ENCODE peak calls at places on chromosomes 11 and 22, in four cellular contexts. J is AG10803, M is lower lobe of right lung, O is A673. I is an unnamed sample.

GRCh38 chr22:20844055-20845037 is 14.3 kb downstream of the PI4KA start:
- DNase-seq in J (no peak), M (no peak), O (no peak), I (no peak)

GRCh38 chr22:27636716-27637503 is 164.6 kb downstream of the MN1 start:
- DNase-seq in J (no peak), M (no peak), O (no peak), I (no peak)

GRCh38 chr11:46607516-46607915 is 9.5 kb downstream of the HARBI1 start:
- DNase-seq in J (no peak), M (no peak), O (peak), I (no peak)

GRCh38 chr11:76291576-76292526 is 85.5 kb upstream of the WNT11 start:
- DNase-seq in J (no peak), M (no peak), O (no peak), I (no peak)

GRCh38 chr11:112582366-112582765 is 321.7 kb upstream of the PLET1 start:
- DNase-seq in J (no peak), M (no peak), O (no peak), I (no peak)

GRCh38 chr11:117828641-117829368 is 4.3 kb upstream of the FXYD2 start:
- DNase-seq in J (peak), M (peak), O (peak), I (peak)

GRCh38 chr11:80330302-80330701 is 889.5 kb upstream of the TENM4 start:
- DNase-seq in J (no peak), M (no peak), O (no peak), I (peak)

GRCh38 chr11:75339685-75340409 is 11.6 kb downstream of the ARRB1 start:
- DNase-seq in J (no peak), M (no peak), O (peak), I (no peak)

GRCh38 chr11:75858042-75858441 is 43.0 kb downstream of the UVRAG start:
- DNase-seq in J (no peak), M (no peak), O (no peak), I (no peak)

GRCh38 chr22:35315141-35315854 is 15.6 kb downstream of the TOM1 start:
- DNase-seq in J (peak), M (no peak), O (no peak), I (no peak)

GRCh38 chr11:122264121-122264520 is 148.1 kb upstream of the BLID start:
- DNase-seq in J (no peak), M (no peak), O (no peak), I (no peak)

GRCh38 chr11:128232588-128232987 is 354.8 kb downstream of the ETS1 start:
- DNase-seq in J (no peak), M (no peak), O (no peak), I (no peak)

GRCh38 chr11:2688381-2689231 is 11.2 kb downstream of the KCNQ1OT1 start:
- DNase-seq in J (no peak), M (no peak), O (no peak), I (no peak)

GRCh38 chr11:112087212-112087611 is 539 bp downstream of the SDHD start:
- DNase-seq in J (no peak), M (no peak), O (peak), I (no peak)

GRCh38 chr22:21829523-21829922 is 37.9 kb downstream of the MAPK1 start:
- DNase-seq in J (no peak), M (no peak), O (no peak), I (peak)

GRCh38 chr11:111549196-111549868 is 8.8 kb downstream of the LAYN start:
- DNase-seq in J (no peak), M (no peak), O (no peak), I (no peak)

GRCh38 chr11:55658031-55658573 is 3.9 kb upstream of the OR4C6 start:
- DNase-seq in J (no peak), M (no peak), O (no peak), I (no peak)

GRCh38 chr22:22384267-22384666 is 124.3 kb downstream of the ZNF280B start:
- DNase-seq in J (no peak), M (no peak), O (no peak), I (no peak)

GRCh38 chr11:65491614-65492386 is 7.0 kb upstream of the MALAT1 start:
- DNase-seq in J (peak), M (peak), O (peak), I (peak)

GRCh38 chr11:22244986-22245592 is 52.2 kb downstream of the ANO5 start:
- DNase-seq in J (peak), M (peak), O (peak), I (peak)

GRCh38 chr11:130188047-130188446 is 28.5 kb downstream of the ST14 start:
- DNase-seq in J (no peak), M (no peak), O (no peak), I (no peak)

GRCh38 chr11:11876458-11876857 is 34.7 kb downstream of the USP47 start:
- DNase-seq in J (no peak), M (no peak), O (peak), I (no peak)
- TF ChIP-seq CTCF in J (no peak), M (no peak), O (peak), I (no peak)

DNA sequence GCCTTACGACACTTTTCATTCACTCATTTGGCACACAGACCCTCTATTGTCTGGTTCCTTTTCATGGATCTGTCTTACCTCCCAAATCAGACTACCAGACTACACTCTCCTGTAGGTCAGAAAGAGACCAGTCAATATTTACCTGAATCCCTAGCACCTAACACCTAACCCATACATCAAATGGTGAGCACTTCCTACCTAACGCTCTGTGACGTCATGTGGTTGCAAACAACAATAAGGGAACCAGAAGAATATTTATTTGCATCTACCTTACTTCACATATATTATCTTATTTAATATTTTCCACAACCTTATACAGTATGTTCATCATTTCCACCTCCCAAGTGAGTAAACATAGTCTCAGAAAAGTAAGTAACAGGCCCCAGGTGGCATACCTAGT is 323.4 kb downstream of the SOX6 start:
- DNase-seq in J (no peak), M (no peak), O (no peak), I (no peak)
- TF ChIP-seq CTCF in J (no peak), M (no peak), O (no peak), I (no peak)

GRCh38 chr11:16248248-16248647 is 108.1 kb downstream of the SOX6 start:
- DNase-seq in J (no peak), M (no peak), O (no peak), I (no peak)

GRCh38 chr11:16252373-16252772 is 104.0 kb downstream of the SOX6 start:
- DNase-seq in J (peak), M (no peak), O (peak), I (peak)
- TF ChIP-seq CTCF in J (peak), M (no peak), O (peak), I (peak)

DNA sequence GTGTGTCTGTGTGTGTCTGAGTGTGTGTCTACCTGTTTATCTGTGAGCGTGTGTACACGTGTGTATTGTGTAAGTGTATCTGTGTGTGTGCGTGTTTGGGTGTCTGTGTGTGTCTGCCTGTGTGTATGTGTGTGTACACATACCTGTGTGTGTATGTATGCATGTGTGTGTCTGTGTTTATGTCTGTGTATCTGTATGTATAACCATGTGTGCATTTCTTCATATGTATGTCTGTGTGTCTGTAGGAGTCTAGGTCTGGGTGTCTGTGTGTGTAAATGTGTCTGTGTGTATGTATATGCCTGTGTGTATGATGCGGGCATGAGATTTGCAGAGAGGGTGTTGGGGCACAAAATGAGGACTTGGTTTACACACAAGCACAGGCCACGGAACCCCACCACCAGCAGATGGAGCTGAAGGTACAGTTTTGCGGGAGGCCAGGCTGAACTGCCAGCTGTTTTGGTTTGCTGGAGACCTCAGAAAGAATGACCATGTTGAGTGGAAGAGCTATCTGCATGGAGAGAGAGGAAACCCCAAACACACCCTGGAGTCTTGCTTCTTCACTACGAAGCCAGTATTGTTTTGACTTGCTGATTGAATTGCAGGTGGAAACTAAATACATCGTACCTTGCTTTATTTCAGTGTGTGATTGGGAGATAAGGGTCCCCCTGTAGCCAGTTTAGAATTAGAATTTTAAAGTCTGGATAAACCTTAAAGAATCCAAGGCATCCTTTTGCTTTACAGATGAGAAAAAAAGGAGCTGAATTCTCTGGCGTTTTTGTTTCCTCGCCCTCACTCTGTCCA is 497.2 kb downstream of the NTM start:
- DNase-seq in J (peak), M (peak), O (peak), I (peak)
- TF ChIP-seq CTCF in J (peak), M (peak), O (peak), I (peak)

GRCh38 chr22:23750374-23750743 is 553 bp downstream of the ZNF70 start:
- DNase-seq in J (no peak), M (no peak), O (no peak), I (no peak)
- TF ChIP-seq CTCF in J (no peak), M (no peak), O (no peak), I (no peak)

GRCh38 chr11:18771266-18772035 is 20.1 kb downstream of the PTPN5 start:
- DNase-seq in J (no peak), M (no peak), O (no peak), I (no peak)

GRCh38 chr11:18768472-18768901 is 23.1 kb downstream of the PTPN5 start:
- DNase-seq in J (no peak), M (no peak), O (no peak), I (no peak)

GRCh38 chr11:18772211-18772610 is 19.4 kb downstream of the PTPN5 start:
- DNase-seq in J (peak), M (no peak), O (no peak), I (peak)

GRCh38 chr11:18769802-18770456 is 21.7 kb downstream of the PTPN5 start:
- DNase-seq in J (no peak), M (no peak), O (no peak), I (no peak)

DNA sequence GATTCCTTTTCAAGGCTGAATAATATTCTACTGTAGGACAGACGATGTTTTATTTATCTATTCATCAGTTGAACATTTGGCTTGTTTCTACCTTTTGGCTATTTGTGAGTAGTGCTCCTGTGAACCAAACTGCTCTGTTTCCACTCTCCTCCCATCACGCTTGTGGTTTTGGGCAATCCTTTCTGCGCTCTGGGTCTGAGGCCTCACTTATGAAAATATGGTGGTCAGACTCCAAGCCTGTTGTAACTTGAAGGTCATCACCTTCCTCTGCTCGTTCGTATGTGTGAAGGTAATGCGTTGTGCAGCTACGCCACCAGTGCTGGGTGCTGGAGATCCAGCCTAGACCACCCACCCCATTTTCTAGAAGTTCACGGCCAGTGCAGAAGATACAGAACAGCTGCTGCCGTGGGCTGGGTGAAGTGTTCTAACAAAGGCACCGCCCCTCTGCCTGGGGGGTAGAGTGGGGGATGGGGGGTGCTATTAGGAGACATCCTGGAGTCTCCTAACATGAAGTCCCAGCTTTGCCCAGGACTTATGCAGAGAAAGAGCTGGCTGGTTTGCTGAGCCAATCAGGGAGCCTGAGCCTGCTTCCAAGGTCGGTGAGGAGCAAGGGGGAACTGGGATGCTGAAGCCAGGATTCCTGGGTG is 21.0 kb downstream of the PTPN5 start:
- DNase-seq in J (no peak), M (no peak), O (no peak), I (no peak)
- TF ChIP-seq CTCF in J (no peak), M (no peak), O (no peak), I (no peak)

I was measured in IMR-90.